ENCODE peak calls at places on chromosomes 12 and 14, in ten cellular contexts. V is breast epithelium, Z is HepG2, R is adrenal gland, J is transverse colon, X is endothelial cell of umbilical vein, U is A549, G is sigmoid colon, K is ovary, P is HCT116. C is an unnamed sample.

GRCh38 chr14:77311217-77311616 is 9.5 kb downstream of the POMT2 start:
- DNase-seq in G (no peak), P (no peak), J (no peak), K (no peak), Z (no peak), R (no peak), V (no peak), U (no peak), X (no peak), C (no peak)

GRCh38 chr14:74882103-74882920 is 596 bp downstream of the DLST start:
- DNase-seq in J (peak; percentile 65), X (peak; percentile 70), U (peak; percentile 24), R (peak; percentile 52), Z (no peak), V (no peak), K (no peak), G (peak; percentile 73), P (no peak), C (no peak)

GRCh38 chr14:76577837-76578236 is 183.4 kb upstream of the VASH1 start:
- DNase-seq in Z (no peak), U (no peak), G (no peak), R (no peak), J (no peak), P (no peak), X (no peak), K (no peak), V (no peak), C (no peak)

GRCh38 chr12:761276-761675 is 8.9 kb downstream of the WNK1 start:
- DNase-seq in Z (no peak), G (no peak), R (no peak), K (no peak), U (no peak), X (no peak), V (no peak), J (no peak), P (no peak), C (no peak)

GRCh38 chr12:19675361-19675760 is 236.1 kb downstream of the AEBP2 start:
- DNase-seq in J (no peak), V (no peak), P (no peak), K (no peak), U (no peak), G (no peak), R (no peak), Z (no peak), X (no peak), C (no peak)

GRCh38 chr12:76470028-76470939 is 89.3 kb downstream of the OSBPL8 start:
- DNase-seq in V (no peak), G (no peak), U (peak; percentile 51), R (no peak), K (no peak), P (no peak), Z (no peak), J (no peak), X (peak; percentile 68), C (no peak)

GRCh38 chr12:40034156-40034555 is 71.7 kb downstream of the SLC2A13 start:
- DNase-seq in R (no peak), V (no peak), J (no peak), K (no peak), Z (no peak), U (no peak), X (no peak), G (no peak), P (no peak), C (no peak)

GRCh38 chr12:97275261-97276197 is 187.1 kb upstream of the RMST start:
- DNase-seq in X (no peak), U (no peak), R (no peak), Z (no peak), V (peak; percentile 63), K (no peak), G (no peak), J (no peak), P (no peak), C (no peak)

GRCh38 chr14:41604793-41605534 is 1.7 kb upstream of the LRFN5 start:
- DNase-seq in J (no peak), Z (no peak), U (no peak), R (peak; percentile 81), P (no peak), K (peak; percentile 66), V (no peak), X (no peak), G (peak; percentile 77), C (no peak)

GRCh38 chr12:94855853-94856252 is 147.6 kb downstream of the NDUFA12 start:
- DNase-seq in P (no peak), J (no peak), K (no peak), U (no peak), G (no peak), Z (no peak), V (no peak), X (no peak), R (no peak), C (no peak)

GRCh38 chr12:52203126-52203921 is 11.5 kb upstream of the KRT80 start:
- DNase-seq in R (peak; percentile 65), X (no peak), J (peak; percentile 78), U (peak; percentile 96), K (peak; percentile 37), P (peak; percentile 56), G (peak; percentile 75), V (peak; percentile 97), Z (peak; percentile 63), C (no peak)
- TF ChIP-seq POLR2A in R (no peak), X (no peak), J (no peak), U (no peak), K (no peak), P (no peak), G (no peak), V (no peak), Z (no peak), C (no peak)

GRCh38 chr12:59595097-59595496 is 732 bp upstream of the SLC16A7 start:
- DNase-seq in U (no peak), X (no peak), Z (no peak), P (no peak), J (no peak), R (no peak), K (no peak), G (no peak), V (no peak), C (no peak)

GRCh38 chr12:59596232-59597143 is 659 bp downstream of the SLC16A7 start:
- DNase-seq in Z (peak; percentile 16), V (peak; percentile 57), U (peak; percentile 9), J (peak; percentile 76), K (peak; percentile 83), G (peak; percentile 93), R (peak; percentile 88), X (peak; percentile 73), P (peak; percentile 41), C (no peak)

GRCh38 chr12:59600174-59600573 is 4.3 kb downstream of the SLC16A7 start:
- DNase-seq in V (no peak), K (no peak), P (no peak), Z (no peak), G (no peak), R (no peak), X (no peak), J (no peak), U (no peak), C (no peak)

GRCh38 chr12:59595557-59596231 is at the start of gene SLC16A7:
- DNase-seq in J (peak; percentile 83), G (peak; percentile 95), X (peak; percentile 88), V (peak; percentile 72), U (peak; percentile 22), Z (peak; percentile 39), P (peak; percentile 59), K (peak; percentile 87), R (peak; percentile 94), C (no peak)
- H3K27ac ChIP-seq in J (peak within 1 kb of the TSS; percentile 96), G (peak within 1 kb of the TSS; percentile 94), X (peak within 1 kb of the TSS; percentile 81), V (peak within 1 kb of the TSS; percentile 98), U (peak within 1 kb of the TSS; percentile 30), Z (peak within 1 kb of the TSS; percentile 24), P (peak within 1 kb of the TSS; percentile 69), K (peak within 1 kb of the TSS; percentile 87), R (peak within 1 kb of the TSS; percentile 94), C (peak within 1 kb of the TSS; percentile 91)

GRCh38 chr12:57522887-57523705 is 472 bp downstream of the MBD6 start:
- DNase-seq in X (peak; percentile 72), R (peak; percentile 70), J (peak; percentile 54), Z (no peak), G (peak; percentile 86), P (no peak), V (peak; percentile 43), U (peak; percentile 46), K (peak; percentile 77), C (no peak)
- TF ChIP-seq POLR2A in X (no peak), R (peak; percentile 42), J (peak; percentile 5), Z (no peak), G (no peak), P (no peak), V (no peak), U (peak; percentile 78), K (peak; percentile 33), C (no peak)

DNA sequence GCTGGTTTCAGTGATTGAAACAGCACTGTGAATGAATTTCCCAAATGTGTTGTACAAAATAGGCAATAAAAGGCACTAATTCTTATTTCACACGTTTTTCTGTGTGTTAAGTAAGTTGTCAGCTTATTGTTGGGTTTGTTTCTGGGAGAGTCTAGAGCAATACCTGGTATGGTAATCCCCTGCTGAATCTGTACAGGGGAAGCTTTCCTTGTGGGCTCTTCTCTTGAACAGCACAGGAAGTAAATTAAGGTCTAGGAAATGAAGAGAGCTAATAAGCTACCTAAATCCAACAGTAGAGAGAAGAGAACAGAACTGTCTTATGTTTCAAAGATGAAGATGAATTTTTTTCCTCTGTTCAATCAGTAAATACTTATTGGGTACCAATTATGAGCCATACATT is 406.7 kb downstream of the TMTC2 start:
- DNase-seq in G (no peak), P (no peak), K (no peak), J (no peak), X (no peak), Z (no peak), U (no peak), V (no peak), R (no peak), C (no peak)
- H3K27ac ChIP-seq in G (no peak overlapping the region), P (no peak overlapping the region), K (no peak overlapping the region), J (no peak overlapping the region), X (no peak overlapping the region), Z (no peak overlapping the region), U (no peak overlapping the region), V (no peak overlapping the region), R (no peak overlapping the region), C (no peak overlapping the region)

GRCh38 chr12:90921536-90921935 is 33.4 kb downstream of the CCER1 start:
- DNase-seq in X (no peak), K (no peak), P (no peak), J (no peak), R (no peak), G (no peak), Z (no peak), U (no peak), V (no peak), C (no peak)
- TF ChIP-seq POLR2A in X (no peak), K (no peak), P (no peak), J (no peak), R (no peak), G (no peak), Z (no peak), U (no peak), V (no peak), C (no peak)

C was measured in vagina.